ENCODE peak calls at places on chromosomes 12 and 14, in four cellular contexts. Q is NCI-H2171; D is stimulated activated CD8-positive, alpha-beta memory T cell treated with anti-CD3 and anti-CD28 coated beads, Interleukin-4, amount 100 ng/mL, for 1 hour; W is ovary. Z is an unnamed sample.

GRCh38 chr12:50024804-50025186 is 499 bp downstream of the RACGAP1 start:
- DNase-seq in Q (no peak), D (no peak), W (no peak), Z (no peak)

GRCh38 chr12:41699658-41700057 is 445.0 kb downstream of the GXYLT1 start:
- DNase-seq in Q (no peak), D (no peak), W (no peak), Z (peak; percentile 9)

GRCh38 chr12:124636138-124636968 is 68.9 kb upstream of the NCOR2 start:
- DNase-seq in Q (no peak), D (no peak), W (no peak), Z (peak; percentile 45)

GRCh38 chr12:49190317-49190716 is 1.4 kb upstream of the TUBA1A start:
- DNase-seq in Q (peak; percentile 73), D (no peak), W (no peak), Z (no peak)

GRCh38 chr12:52837341-52837741 is 3.2 kb upstream of the KRT79 start:
- DNase-seq in Q (no peak), D (no peak), W (no peak), Z (no peak)

GRCh38 chr12:90859591-90859990 is 95.4 kb downstream of the CCER1 start:
- DNase-seq in Q (no peak), D (no peak), W (no peak), Z (no peak)

GRCh38 chr14:101665478-101666078 is 95.9 kb upstream of the PPP2R5C start:
- DNase-seq in Q (peak; percentile 45), D (no peak), W (peak; percentile 21), Z (no peak)

GRCh38 chr14:82872494-82872893 is 1338.8 kb upstream of the SEL1L start:
- DNase-seq in Q (no peak), D (no peak), W (no peak), Z (no peak)

GRCh38 chr12:122054842-122055544 is 23.6 kb upstream of the MLXIP start:
- DNase-seq in Q (no peak), D (no peak), W (no peak), Z (no peak)

GRCh38 chr12:109346920-109347319 is 780 bp upstream of the MYO1H start:
- DNase-seq in Q (no peak), D (no peak), W (no peak), Z (no peak)

GRCh38 chr12:110176745-110177144 is 52.6 kb downstream of the IFT81 start:
- DNase-seq in Q (peak; percentile 69), D (no peak), W (no peak), Z (peak; percentile 54)

GRCh38 chr12:3483089-3483488 is 7.9 kb upstream of the PRMT8 start:
- DNase-seq in Q (no peak), D (no peak), W (no peak), Z (no peak)

GRCh38 chr12:34347367-34347766 is 325.1 kb downstream of the ALG10 start:
- DNase-seq in Q (no peak), D (no peak), W (no peak), Z (no peak)

Z was measured in NCI-H446 treated with DMSO at 0.1 percent for 48 hours.